ENCODE peak calls at places on chromosomes 1 and 21, in nine cellular contexts. Q is lower lobe of right lung, P is BJ, K is bronchial epithelial cell, U is progenitor cell of endocrine pancreas, M is choroid plexus epithelial cell, X is AG04450, A is body of pancreas, V is RWPE1. L is an unnamed sample.

GRCh38 chr21:29221259-29221744 is 77.4 kb upstream of the BACH1 start:
- DNase-seq in Q (no peak), P (no peak), K (no peak), U (no peak), M (peak), X (peak), A (peak), V (no peak), L (no peak)

GRCh38 chr1:11534846-11535245 is 55.9 kb downstream of the DISP3 start:
- DNase-seq in Q (no peak), P (no peak), K (no peak), U (no peak), M (no peak), X (no peak), A (no peak), V (no peak), L (no peak)

GRCh38 chr1:15337656-15338402 is 71.9 kb upstream of the EFHD2 start:
- DNase-seq in Q (peak), P (peak), K (peak), U (no peak), M (peak), X (no peak), A (no peak), V (peak), L (no peak)

GRCh38 chr1:159817276-159818041 is 9.2 kb upstream of the SLAMF8 start:
- DNase-seq in Q (no peak), P (no peak), K (peak), U (no peak), M (no peak), X (no peak), A (peak), V (peak), L (no peak)

GRCh38 chr1:204102719-204103118 is 29.8 kb downstream of the SOX13 start:
- DNase-seq in Q (no peak), P (no peak), K (peak), U (no peak), M (no peak), X (no peak), A (no peak), V (peak), L (peak)

GRCh38 chr1:54904476-54905048 is 17.6 kb upstream of the DHCR24 start:
- DNase-seq in Q (no peak), P (peak), K (peak), U (no peak), M (peak), X (peak), A (no peak), V (peak), L (no peak)

GRCh38 chr1:247415423-247416361 is at the start of gene NLRP3:
- DNase-seq in Q (peak), P (no peak), K (peak), U (no peak), M (no peak), X (no peak), A (peak), V (peak), L (peak)

GRCh38 chr1:98677288-98677687 is 15.8 kb downstream of the SNX7 start:
- DNase-seq in Q (no peak), P (no peak), K (peak), U (no peak), M (peak), X (peak), A (no peak), V (peak), L (no peak)

DNA sequence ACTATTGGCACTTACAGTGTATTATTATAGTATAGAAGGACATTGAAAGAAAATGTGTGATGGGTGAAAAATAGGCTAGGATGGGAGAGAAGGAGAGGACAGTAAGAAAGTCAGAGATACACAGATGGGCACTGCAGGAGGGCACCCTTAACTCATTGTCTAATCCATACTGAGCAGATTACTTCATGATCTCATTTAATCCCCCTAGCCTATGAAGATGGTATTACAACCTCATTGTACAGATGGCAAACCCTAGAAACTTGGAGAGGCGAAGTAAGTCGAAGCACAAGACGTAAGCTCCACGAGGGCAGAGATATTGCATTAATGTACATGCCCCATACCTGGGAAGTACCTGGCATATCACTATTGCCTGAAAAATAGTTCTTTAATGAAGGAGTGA is 346.9 kb upstream of the DAB1 start:
- DNase-seq in Q (no peak), P (no peak), K (peak), U (no peak), M (peak), X (no peak), A (no peak), V (no peak), L (no peak)
- TF ChIP-seq CTCF in Q (no peak), P (peak), K (peak), U (peak), M (peak), X (peak), A (no peak), V (no peak), L (no peak)

DNA sequence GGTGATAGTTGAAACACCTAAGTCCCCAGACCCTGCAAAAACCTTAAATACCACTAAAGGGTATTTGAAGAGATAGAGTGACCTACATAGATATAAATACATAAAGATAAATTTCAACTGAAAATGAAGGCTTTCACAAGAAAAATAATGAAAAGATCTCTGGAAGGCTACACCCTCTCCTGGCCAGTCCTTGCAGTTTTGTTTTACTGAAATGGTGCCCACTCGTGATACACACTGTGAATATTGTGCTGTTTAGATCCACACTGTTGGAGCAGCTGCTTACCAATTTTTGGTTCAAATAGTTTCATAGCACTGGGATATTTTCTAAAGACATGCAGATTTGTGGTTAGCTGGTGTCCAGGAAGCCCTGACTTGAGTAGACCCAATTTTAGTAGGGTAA is 31.5 kb upstream of the RNF187 start:
- DNase-seq in Q (no peak), P (no peak), K (no peak), U (no peak), M (peak), X (no peak), A (no peak), V (no peak), L (no peak)
- TF ChIP-seq CTCF in Q (no peak), P (peak), K (no peak), U (peak), M (peak), X (peak), A (no peak), V (peak), L (no peak)

GRCh38 chr1:30087465-30087864 is 635.9 kb downstream of the MATN1 start:
- DNase-seq in Q (no peak), P (no peak), K (no peak), U (no peak), M (peak), X (no peak), A (no peak), V (no peak), L (peak)
- TF ChIP-seq CTCF in Q (peak), P (peak), K (peak), U (peak), M (peak), X (peak), A (no peak), V (no peak), L (peak)

GRCh38 chr1:89781494-89782126 is 39.2 kb upstream of the LRRC8D start:
- DNase-seq in Q (no peak), P (no peak), K (no peak), U (no peak), M (no peak), X (no peak), A (no peak), V (no peak), L (peak)

GRCh38 chr1:89786628-89787214 is 34.1 kb upstream of the LRRC8D start:
- DNase-seq in Q (no peak), P (no peak), K (no peak), U (no peak), M (no peak), X (no peak), A (no peak), V (no peak), L (no peak)

GRCh38 chr1:89779541-89779940 is 41.3 kb upstream of the LRRC8D start:
- DNase-seq in Q (no peak), P (no peak), K (no peak), U (no peak), M (no peak), X (no peak), A (no peak), V (no peak), L (no peak)

GRCh38 chr1:89780721-89781120 is 40.1 kb upstream of the LRRC8D start:
- DNase-seq in Q (no peak), P (peak), K (peak), U (no peak), M (peak), X (no peak), A (no peak), V (peak), L (peak)
- TF ChIP-seq CTCF in Q (peak), P (peak), K (peak), U (no peak), M (peak), X (peak), A (no peak), V (peak), L (peak)

DNA sequence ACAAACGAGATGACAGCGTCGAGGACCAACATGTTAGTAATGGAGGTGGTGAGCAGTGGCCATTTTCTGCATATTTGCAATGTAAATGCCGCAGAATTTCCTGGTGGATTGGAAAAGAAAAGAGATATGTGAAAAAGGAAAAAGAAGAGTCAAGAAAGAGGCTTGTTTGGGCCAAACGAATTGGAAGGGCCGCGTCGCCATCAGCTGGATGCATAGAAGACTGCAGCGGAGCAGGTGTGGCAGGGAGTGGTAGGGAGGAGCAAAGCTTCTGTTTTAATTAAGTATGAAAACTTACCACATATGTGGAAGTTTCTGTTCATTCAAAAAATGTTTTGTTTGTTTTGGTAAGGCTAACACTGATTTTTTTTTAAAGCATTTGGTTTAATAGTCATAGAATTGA is 690.7 kb downstream of the NCAM2 start:
- DNase-seq in Q (no peak), P (no peak), K (no peak), U (no peak), M (peak), X (no peak), A (no peak), V (no peak), L (no peak)
- TF ChIP-seq CTCF in Q (no peak), P (peak), K (no peak), U (peak), M (peak), X (peak), A (no peak), V (no peak), L (no peak)

GRCh38 chr21:17925900-17926299 is 106.7 kb upstream of the C21orf91 start:
- DNase-seq in Q (no peak), P (no peak), K (peak), U (no peak), M (peak), X (no peak), A (no peak), V (no peak), L (peak)
- TF ChIP-seq CTCF in Q (peak), P (peak), K (peak), U (peak), M (peak), X (peak), A (peak), V (peak), L (peak)

DNA sequence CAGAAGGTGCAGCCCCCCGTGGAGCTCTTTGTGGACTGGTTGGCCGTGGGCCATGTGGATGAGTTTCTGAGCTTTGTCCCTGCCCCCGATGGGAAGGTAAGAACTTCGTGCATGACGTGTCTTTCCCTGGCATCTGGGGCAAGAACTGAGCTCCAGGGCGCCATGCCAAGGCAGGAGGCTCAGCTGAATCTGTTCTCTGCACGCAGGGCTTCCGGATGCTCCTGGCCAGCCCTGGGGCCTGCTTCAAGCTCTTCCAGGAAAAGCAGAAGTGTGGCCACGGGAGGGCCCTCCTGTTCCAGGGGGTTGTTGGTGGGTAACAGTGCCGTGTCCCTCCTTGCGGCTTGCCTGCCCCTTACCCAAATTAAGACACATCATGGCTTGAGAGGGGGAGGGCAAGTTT is 27.7 kb downstream of the PADI3 start:
- DNase-seq in Q (peak), P (no peak), K (peak), U (no peak), M (peak), X (no peak), A (peak), V (peak), L (peak)
- TF ChIP-seq CTCF in Q (no peak), P (no peak), K (no peak), U (no peak), M (no peak), X (no peak), A (no peak), V (peak), L (no peak)

L was measured in Calu3.